ENCODE peak calls at places on chromosomes 13 and 19, in four cellular contexts. G is GM12878, X is K562, Q is HepG2. S is an unnamed sample.

GRCh38 chr13:36712785-36713184 is 39.0 kb downstream of the SERTM1 start:
- DNase-seq in G (no peak), X (peak), Q (no peak), S (no peak)

GRCh38 chr13:110397445-110397844 is 90.4 kb downstream of the COL4A2 start:
- DNase-seq in G (no peak), X (no peak), Q (no peak), S (no peak)

GRCh38 chr13:59823495-59823894 is 340.2 kb downstream of the DIAPH3 start:
- DNase-seq in G (no peak), X (no peak), Q (no peak), S (no peak)

GRCh38 chr19:17205237-17206140 is 9.7 kb upstream of the USE1 start:
- DNase-seq in G (no peak), X (peak), Q (peak), S (peak)

GRCh38 chr13:105047676-105048295 is 1487.7 kb downstream of the EFNB2 start:
- DNase-seq in G (no peak), X (no peak), Q (no peak), S (no peak)

GRCh38 chr13:28640861-28641599 is 17.9 kb upstream of the POMP start:
- DNase-seq in G (no peak), X (no peak), Q (no peak), S (no peak)

GRCh38 chr13:113748101-113748861 is 10.7 kb upstream of the TMEM255B start:
- DNase-seq in G (no peak), X (peak), Q (peak), S (no peak)

GRCh38 chr19:29878973-29879654 is 62.9 kb upstream of the URI1 start:
- DNase-seq in G (no peak), X (peak), Q (peak), S (peak)

GRCh38 chr19:24040621-24041020 is 46.4 kb upstream of the ZNF254 start:
- DNase-seq in G (no peak), X (no peak), Q (no peak), S (no peak)

GRCh38 chr13:40665754-40666057 is 735 bp downstream of the FOXO1 start:
- DNase-seq in G (no peak), X (no peak), Q (no peak), S (peak)

GRCh38 chr13:74868044-74868443 is 613.9 kb downstream of the TBC1D4 start:
- DNase-seq in G (no peak), X (no peak), Q (no peak), S (no peak)

GRCh38 chr13:105611424-105611823 is 924.0 kb downstream of the EFNB2 start:
- DNase-seq in G (no peak), X (no peak), Q (no peak), S (no peak)

GRCh38 chr13:29800687-29801086 is 49.7 kb downstream of the UBL3 start:
- DNase-seq in G (no peak), X (no peak), Q (no peak), S (no peak)

GRCh38 chr13:53781941-53782340 is 753.3 kb downstream of the OLFM4 start:
- DNase-seq in G (no peak), X (no peak), Q (no peak), S (peak)

GRCh38 chr13:110402301-110403069 is 95.4 kb downstream of the COL4A2 start:
- DNase-seq in G (no peak), X (no peak), Q (no peak), S (no peak)

GRCh38 chr13:110566201-110566600 is 4.7 kb upstream of the RAB20 start:
- DNase-seq in G (no peak), X (no peak), Q (no peak), S (no peak)

GRCh38 chr19:6018786-6019185 is 40.8 kb upstream of the RANBP3 start:
- DNase-seq in G (no peak), X (peak), Q (no peak), S (no peak)

GRCh38 chr13:90633849-90634248 is 713.6 kb upstream of the MIR17HG start:
- DNase-seq in G (no peak), X (no peak), Q (no peak), S (no peak)

GRCh38 chr13:97233499-97233898 is 11.4 kb downstream of the MBNL2 start:
- DNase-seq in G (no peak), X (no peak), Q (peak), S (no peak)

GRCh38 chr13:27450921-27451461 is 627 bp upstream of the MTIF3 start:
- DNase-seq in G (no peak), X (peak), Q (peak), S (peak)

GRCh38 chr13:101757446-101758039 is 305.1 kb downstream of the ITGBL1 start:
- DNase-seq in G (no peak), X (no peak), Q (no peak), S (peak)

GRCh38 chr13:34462843-34463242 is 479.2 kb upstream of the NBEA start:
- DNase-seq in G (no peak), X (no peak), Q (no peak), S (no peak)

GRCh38 chr13:44759222-44759721 is 183.1 kb upstream of the TSC22D1 start:
- DNase-seq in G (no peak), X (no peak), Q (no peak), S (no peak)

GRCh38 chr13:69291292-69291906 is 816.2 kb upstream of the ATXN8OS start:
- DNase-seq in G (no peak), X (peak), Q (no peak), S (no peak)

GRCh38 chr13:33328691-33329090 is 43.1 kb upstream of the STARD13 start:
- DNase-seq in G (no peak), X (no peak), Q (no peak), S (no peak)

GRCh38 chr13:99312493-99312883 is 5.3 kb upstream of the GPR183 start:
- DNase-seq in G (no peak), X (no peak), Q (no peak), S (no peak)

GRCh38 chr13:50801087-50801931 is 42.2 kb downstream of the DLEU7 start:
- DNase-seq in G (peak), X (peak), Q (peak), S (peak)

GRCh38 chr19:31111741-31112140 is 237.5 kb downstream of the TSHZ3 start:
- DNase-seq in G (no peak), X (no peak), Q (no peak), S (no peak)

GRCh38 chr13:50911051-50911690 is 1.6 kb downstream of the RNASEH2B start:
- DNase-seq in G (no peak), X (peak), Q (peak), S (no peak)

GRCh38 chr19:43640424-43640757 is 741 bp upstream of the CADM4 start:
- DNase-seq in G (no peak), X (no peak), Q (no peak), S (no peak)

GRCh38 chr19:6997679-6998445 is 23.4 kb downstream of the MBD3L2B start:
- DNase-seq in G (no peak), X (no peak), Q (no peak), S (no peak)

GRCh38 chr19:19343016-19343362 is 22.4 kb downstream of the MAU2 start:
- DNase-seq in G (no peak), X (no peak), Q (no peak), S (no peak)

GRCh38 chr13:27126877-27127276 is 44.7 kb downstream of the USP12 start:
- DNase-seq in G (no peak), X (no peak), Q (no peak), S (no peak)

GRCh38 chr19:10009269-10009665 is 1.0 kb downstream of the COL5A3 start:
- DNase-seq in G (no peak), X (peak), Q (no peak), S (peak)
- TF ChIP-seq FOXK2 in G (no peak), X (no peak), Q (no peak), S (no peak)

GRCh38 chr19:970695-971094 is 13.4 kb upstream of the WDR18 start:
- DNase-seq in G (no peak), X (peak), Q (no peak), S (peak)
- TF ChIP-seq FOXK2 in G (no peak), X (no peak), Q (no peak), S (no peak)

GRCh38 chr19:18227781-18228271 is 1.6 kb upstream of the PDE4C start:
- DNase-seq in G (no peak), X (no peak), Q (no peak), S (no peak)
- TF ChIP-seq FOXK2 in G (no peak), X (no peak), Q (no peak), S (no peak)

GRCh38 chr19:16091546-16092475 is 15.5 kb downstream of the TPM4 start:
- DNase-seq in G (no peak), X (no peak), Q (no peak), S (no peak)

GRCh38 chr19:16095071-16095571 is 16.6 kb upstream of the RAB8A start:
- DNase-seq in G (no peak), X (no peak), Q (no peak), S (no peak)

GRCh38 chr19:16098416-16098768 is 13.3 kb upstream of the RAB8A start:
- DNase-seq in G (no peak), X (no peak), Q (no peak), S (no peak)

GRCh38 chr19:16096281-16096855 is 15.3 kb upstream of the RAB8A start:
- DNase-seq in G (no peak), X (no peak), Q (no peak), S (no peak)

DNA sequence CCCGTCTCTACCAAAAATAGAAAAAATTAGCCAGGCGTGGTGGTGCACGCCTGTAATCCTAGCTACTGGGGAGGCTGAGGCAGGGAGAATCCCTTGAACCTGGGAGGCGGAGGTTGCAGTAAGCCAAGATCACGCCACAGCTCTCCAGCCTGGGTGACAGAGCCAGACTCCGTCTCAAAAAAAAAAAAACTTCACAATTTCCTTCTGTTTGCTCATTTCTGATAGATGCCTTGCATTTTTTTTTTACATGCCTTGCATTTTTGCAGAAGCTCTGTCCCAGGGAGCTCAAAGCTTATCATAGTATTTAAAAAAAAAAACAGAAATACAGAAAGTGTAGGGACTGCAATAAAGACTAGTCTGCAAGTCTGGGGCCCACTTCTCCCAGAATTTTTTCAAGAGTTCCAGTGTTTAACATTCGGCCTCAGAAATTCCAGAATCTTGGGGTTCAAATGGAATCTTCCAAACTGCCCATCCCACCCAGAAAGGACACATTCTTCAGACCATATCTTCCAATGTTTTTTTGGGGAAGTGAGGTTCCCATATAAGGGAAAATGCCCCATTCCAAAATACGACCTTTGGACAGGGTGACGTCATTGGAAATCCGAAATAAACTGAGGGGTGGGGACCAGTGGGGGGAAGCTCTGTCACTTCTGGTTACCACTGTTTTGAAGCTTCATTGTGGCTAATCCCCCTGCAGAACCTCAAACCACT is 17.2 kb upstream of the RAB8A start:
- DNase-seq in G (no peak), X (no peak), Q (no peak), S (no peak)
- TF ChIP-seq FOXK2 in G (no peak), X (no peak), Q (no peak), S (no peak)

DNA sequence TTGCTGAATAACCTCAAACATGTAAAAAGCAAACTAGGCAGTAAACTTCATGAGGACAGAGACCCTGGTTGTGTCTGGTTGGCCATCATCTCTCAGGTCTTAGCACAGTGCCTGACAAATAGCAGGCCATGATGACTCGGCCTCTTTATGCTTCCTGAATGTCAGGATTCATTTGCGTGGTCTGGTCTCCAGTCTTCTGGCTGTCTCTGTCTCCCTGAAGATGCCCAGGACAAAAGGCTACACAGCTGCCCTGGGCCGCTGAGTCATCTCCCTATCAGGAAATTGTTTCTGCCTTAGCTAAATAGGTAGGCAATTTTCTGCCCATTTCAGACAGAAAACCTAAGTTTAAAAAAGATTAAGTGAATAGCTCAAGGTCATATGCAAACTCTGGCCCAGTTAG is 84.1 kb upstream of the FNDC3A start:
- DNase-seq in G (no peak), X (no peak), Q (peak), S (no peak)
- TF ChIP-seq FOXK2 in G (no peak), X (no peak), Q (no peak), S (no peak)

GRCh38 chr19:12969292-12969988 is at the start of gene DAND5:
- DNase-seq in G (no peak), X (no peak), Q (no peak), S (no peak)
- TF ChIP-seq FOXK2 in G (no peak), X (no peak), Q (no peak), S (no peak)

DNA sequence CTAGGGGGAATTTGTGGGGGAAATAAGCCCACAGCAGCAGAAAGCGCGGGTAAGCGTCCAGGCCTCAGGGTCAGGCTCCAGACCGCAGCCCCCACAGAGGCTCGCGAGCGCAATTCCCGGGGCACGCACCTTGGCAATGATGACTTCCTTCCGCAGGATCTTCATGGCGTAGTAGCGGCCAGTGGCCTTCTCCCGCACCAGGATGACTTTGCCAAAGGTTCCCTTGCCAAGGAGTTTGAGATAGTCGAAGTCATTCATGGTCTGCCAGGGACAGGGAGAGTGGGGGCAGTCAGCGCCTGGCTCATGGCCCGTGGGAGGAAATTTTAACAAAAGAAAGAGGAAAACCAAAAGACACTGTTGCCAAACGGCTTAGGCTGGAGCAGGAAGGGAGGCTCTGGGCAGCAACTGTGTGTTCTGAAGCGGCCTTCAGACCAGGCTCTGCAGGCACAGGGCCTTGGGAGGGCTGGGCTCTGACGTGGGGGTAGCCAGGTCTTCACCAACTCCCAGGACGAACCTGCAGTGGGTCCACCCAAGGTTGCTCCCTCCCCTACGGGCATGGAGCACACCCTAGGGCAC is 15.4 kb upstream of the CCNP start:
- DNase-seq in G (no peak), X (no peak), Q (no peak), S (no peak)
- TF ChIP-seq FOXK2 in G (no peak), X (no peak), Q (no peak), S (no peak)

DNA sequence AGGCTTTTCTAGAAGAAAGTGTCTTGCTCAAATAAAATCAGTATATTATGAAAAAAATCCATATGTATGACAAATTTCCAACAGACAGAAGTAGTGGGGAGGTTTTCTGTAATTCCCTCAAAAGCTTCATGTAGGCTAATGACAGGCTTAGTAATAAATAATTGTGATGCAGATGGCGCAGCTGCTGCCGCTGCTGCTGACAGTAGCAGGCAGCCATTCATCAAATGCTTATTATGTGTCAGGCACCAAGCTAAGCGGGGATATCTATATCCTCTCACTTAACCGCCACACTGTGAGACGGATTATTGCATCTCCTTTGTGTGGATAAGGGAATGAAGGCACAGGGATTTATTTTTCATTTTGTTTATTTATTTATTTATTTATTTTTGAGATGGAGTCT is 88.1 kb downstream of the MAP4K1 start:
- DNase-seq in G (no peak), X (no peak), Q (no peak), S (no peak)
- TF ChIP-seq FOXK2 in G (no peak), X (no peak), Q (no peak), S (no peak)

S was measured in HEK293T.